ENCODE peak calls at places on chromosomes 5 and 9, in seven cellular contexts. A, K, U, N, G, P and J are unnamed samples.

GRCh38 chr5:143093452-143094086 is 309.9 kb downstream of the NR3C1 start:
- DNase-seq in A (no peak), G (no peak), U (no peak), P (no peak), K (no peak), N (no peak), J (no peak)

GRCh38 chr5:100826133-100826532 is 76.9 kb downstream of the ST8SIA4 start:
- DNase-seq in P (no peak), N (no peak), K (no peak), U (no peak), G (no peak), A (no peak), J (no peak)

GRCh38 chr5:171668097-171668412 is 117.6 kb upstream of the SMIM23 start:
- DNase-seq in K (no peak), U (no peak), N (no peak), A (no peak), G (no peak), P (no peak), J (no peak)

GRCh38 chr5:163757344-163757743 is 251.9 kb downstream of the MAT2B start:
- DNase-seq in P (no peak), G (no peak), U (no peak), K (no peak), N (no peak), A (no peak), J (no peak)

GRCh38 chr5:109693535-109694152 is 3.9 kb downstream of the MAN2A1 start:
- DNase-seq in A (no peak), U (no peak), N (peak; percentile 43), P (no peak), K (no peak), G (peak; percentile 4), J (no peak)

GRCh38 chr9:6024035-6024554 is 8.7 kb upstream of the RANBP6 start:
- DNase-seq in G (peak; percentile 37), K (no peak), U (peak; percentile 22), P (peak; percentile 28), A (no peak), N (no peak), J (no peak)

GRCh38 chr5:131394128-131394527 is 130.3 kb downstream of the CDC42SE2 start:
- DNase-seq in U (peak; percentile 85), K (no peak), P (no peak), G (no peak), A (no peak), N (peak; percentile 9), J (no peak)

GRCh38 chr5:56025303-56025885 is 30.6 kb upstream of the IL6ST start:
- DNase-seq in U (no peak), P (no peak), K (no peak), G (peak; percentile 2), N (no peak), A (no peak), J (no peak)

GRCh38 chr5:169717298-169717697 is 80.2 kb downstream of the DOCK2 start:
- DNase-seq in U (peak; percentile 45), P (no peak), G (peak; percentile 90), A (peak; percentile 29), K (no peak), N (peak; percentile 97), J (no peak)

GRCh38 chr5:15013654-15014463 is 142.3 kb upstream of the ANKH start:
- DNase-seq in U (peak; percentile 74), A (no peak), G (peak; percentile 93), P (no peak), N (peak; percentile 54), K (peak; percentile 24), J (peak; percentile 42)

GRCh38 chr5:33238826-33239670 is 201.7 kb upstream of the TARS1 start:
- DNase-seq in U (peak; percentile 49), N (peak; percentile 3), P (no peak), K (no peak), A (no peak), G (peak; percentile 10), J (no peak)

GRCh38 chr5:57434227-57434640 is 48.4 kb downstream of the ACTBL2 start:
- DNase-seq in P (no peak), N (no peak), U (peak; percentile 78), A (no peak), K (no peak), G (peak; percentile 63), J (no peak)

GRCh38 chr5:107580902-107581823 is 89.6 kb downstream of the EFNA5 start:
- DNase-seq in A (no peak), P (no peak), U (no peak), G (no peak), N (peak; percentile 20), K (no peak), J (no peak)

GRCh38 chr5:10243660-10244240 is 5.9 kb downstream of the ATPSCKMT start:
- DNase-seq in G (no peak), K (no peak), P (no peak), A (no peak), N (peak; percentile 34), U (no peak), J (no peak)

GRCh38 chr9:14660721-14661120 is 32.5 kb downstream of the ZDHHC21 start:
- DNase-seq in N (no peak), K (no peak), P (no peak), A (no peak), G (no peak), U (no peak), J (no peak)

GRCh38 chr9:107094370-107094769 is 188.7 kb upstream of the RAD23B start:
- DNase-seq in P (no peak), K (no peak), A (no peak), N (no peak), G (no peak), U (no peak), J (no peak)

GRCh38 chr9:121394292-121394691 is 24.2 kb upstream of the STOM start:
- DNase-seq in N (no peak), U (no peak), P (no peak), K (no peak), A (no peak), G (no peak), J (no peak)

GRCh38 chr9:82124090-82124489 is 135.5 kb downstream of the SPATA31D1 start:
- DNase-seq in P (no peak), K (peak; percentile 76), N (peak; percentile 74), U (no peak), A (no peak), G (peak; percentile 53), J (peak; percentile 50)

GRCh38 chr5:179241175-179241574 is 104.1 kb downstream of the ADAMTS2 start:
- DNase-seq in K (no peak), G (no peak), A (no peak), N (no peak), U (no peak), P (no peak), J (no peak)

GRCh38 chr9:90915693-90916092 is 114.1 kb downstream of the SYK start:
- DNase-seq in U (no peak), A (no peak), P (peak; percentile 60), K (no peak), G (peak; percentile 33), N (peak; percentile 30), J (no peak)

GRCh38 chr5:62315376-62316049 is 9.5 kb downstream of the KIF2A start:
- DNase-seq in U (no peak), A (no peak), N (no peak), G (no peak), K (no peak), P (no peak), J (no peak)

GRCh38 chr9:130448035-130448624 is 3.4 kb downstream of the ASS1 start:
- DNase-seq in U (no peak), G (no peak), N (no peak), P (peak; percentile 67), K (peak; percentile 35), A (no peak), J (peak; percentile 15)

GRCh38 chr5:83011990-83012389 is 65.2 kb downstream of the TMEM167A start:
- DNase-seq in G (no peak), P (no peak), K (no peak), U (no peak), A (no peak), N (no peak), J (no peak)

GRCh38 chr9:33185858-33186257 is 18.7 kb upstream of the B4GALT1 start:
- DNase-seq in N (no peak), K (no peak), P (no peak), A (no peak), U (no peak), G (no peak), J (no peak)

GRCh38 chr5:57735754-57736153 is 253.1 kb upstream of the ACTBL2 start:
- DNase-seq in G (peak; percentile 78), A (no peak), U (peak; percentile 70), N (peak; percentile 89), P (no peak), K (peak; percentile 79), J (peak; percentile 83)

DNA sequence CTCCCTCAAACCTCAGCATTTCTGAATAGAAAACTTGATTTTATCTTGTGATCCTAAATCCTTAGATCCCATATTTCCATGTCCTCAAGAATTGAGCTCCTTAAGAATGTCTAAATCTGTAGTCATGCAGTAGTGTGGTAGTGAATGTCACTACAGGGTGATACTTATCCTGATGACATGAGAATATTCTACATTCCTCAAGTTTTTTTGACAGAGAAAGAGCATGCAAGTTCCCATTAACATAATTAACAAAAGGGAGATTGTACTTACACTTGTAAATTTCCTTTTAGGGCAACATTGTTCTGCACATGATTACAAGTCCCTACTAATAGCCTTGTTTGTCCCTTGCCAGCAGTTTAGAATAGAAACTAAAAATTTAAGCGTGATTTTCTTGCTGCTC is 352.3 kb downstream of the PTPRD start:
- DNase-seq in N (no peak), U (no peak), K (no peak), P (no peak), G (no peak), A (no peak), J (no peak)
- H3K27me3 ChIP-seq in N (no peaks in the 10 kb centered on the region), U (no peaks in the 10 kb centered on the region), K (no peaks in the 10 kb centered on the region), P (no peaks in the 10 kb centered on the region), G (no peaks in the 10 kb centered on the region), A (no peaks in the 10 kb centered on the region), J (peaks cover 2% of the 10 kb centered on the region)

DNA sequence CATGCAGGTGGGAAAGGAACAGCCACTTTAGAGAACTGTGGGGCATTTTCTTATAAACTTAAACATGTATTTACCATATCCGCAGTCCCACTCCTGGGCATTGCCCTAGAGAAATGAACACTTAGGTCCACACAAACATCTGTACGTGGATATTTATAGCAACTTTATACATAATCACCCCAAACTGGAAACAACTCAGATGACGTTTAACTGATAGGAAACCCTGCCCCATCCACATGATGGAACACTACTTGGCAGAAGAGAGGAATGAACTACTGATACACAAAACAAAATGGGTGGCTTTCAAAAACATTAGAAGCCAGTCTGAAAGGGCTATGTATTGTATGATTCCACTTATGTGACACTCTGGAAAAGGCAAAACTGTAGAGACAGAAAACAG is 22.4 kb downstream of the ECM2 start:
- DNase-seq in P (no peak), U (no peak), N (no peak), K (no peak), G (no peak), A (no peak), J (no peak)
- H3K27me3 ChIP-seq in P (no peaks in the 10 kb centered on the region), U (no peaks in the 10 kb centered on the region), N (no peaks in the 10 kb centered on the region), K (no peaks in the 10 kb centered on the region), G (no peaks in the 10 kb centered on the region), A (no peaks in the 10 kb centered on the region), J (no peaks in the 10 kb centered on the region)

GRCh38 chr5:89337-90286 is 2.4 kb upstream of the PLEKHG4B start:
- DNase-seq in U (no peak), G (no peak), P (no peak), N (no peak), A (no peak), K (no peak), J (no peak)
- H3K27me3 ChIP-seq in U (peaks cover 28% of the 10 kb centered on the region), G (peaks cover 58% of the 10 kb centered on the region), P (peaks cover 57% of the 10 kb centered on the region), N (peaks cover 25% of the 10 kb centered on the region), A (no peaks in the 10 kb centered on the region), K (peaks cover 29% of the 10 kb centered on the region), J (peaks cover 60% of the 10 kb centered on the region)

GRCh38 chr9:21974230-21974541 is 20.0 kb downstream of the CDKN2A start:
- DNase-seq in K (no peak), P (no peak), G (no peak), A (no peak), U (peak; percentile 21), N (no peak), J (no peak)
- H3K27me3 ChIP-seq in K (peaks cover 38% of the 10 kb centered on the region), P (no peaks in the 10 kb centered on the region), G (no peaks in the 10 kb centered on the region), A (no peaks in the 10 kb centered on the region), U (peaks cover 77% of the 10 kb centered on the region), N (no peaks in the 10 kb centered on the region), J (peaks cover 72% of the 10 kb centered on the region)